ENCODE peak calls at places on chromosomes 16 and 17, in four cellular contexts. H is AG09309, F is NCI-H1930, O is OCI-LY7. T is an unnamed sample.

GRCh38 chr16:13866073-13866472 is 53.9 kb upstream of the ERCC4 start:
- DNase-seq in F (peak), H (peak), O (peak), T (peak)

GRCh38 chr16:56257260-56257659 is 66.0 kb downstream of the GNAO1 start:
- DNase-seq in H (no peak), O (no peak), F (no peak), T (peak)

GRCh38 chr17:61464121-61464905 is 12.1 kb downstream of the TBX4 start:
- DNase-seq in F (no peak), H (no peak), O (no peak), T (no peak)

GRCh38 chr16:86519649-86520316 is 9.5 kb downstream of the FOXF1 start:
- DNase-seq in O (peak), H (no peak), F (no peak), T (peak)

GRCh38 chr16:17223576-17223975 is 247.2 kb downstream of the XYLT1 start:
- DNase-seq in O (no peak), F (no peak), H (no peak), T (no peak)

GRCh38 chr17:2419526-2419925 is 18.7 kb upstream of the MNT start:
- DNase-seq in F (no peak), O (no peak), H (no peak), T (no peak)

GRCh38 chr16:88010971-88011483 is 59.8 kb downstream of the BANP start:
- DNase-seq in F (no peak), H (no peak), O (no peak), T (no peak)

GRCh38 chr16:58331024-58331707 is 36.3 kb upstream of the PRSS54 start:
- DNase-seq in O (peak), H (no peak), F (no peak), T (no peak)

GRCh38 chr16:50613281-50613991 is 65.2 kb downstream of the NKD1 start:
- DNase-seq in H (no peak), O (no peak), F (no peak), T (no peak)

GRCh38 chr17:39614545-39615157 is 6.9 kb upstream of the NEUROD2 start:
- DNase-seq in O (no peak), H (no peak), F (no peak), T (no peak)

GRCh38 chr17:4167786-4168185 is 24.8 kb downstream of the CYB5D2 start:
- DNase-seq in F (no peak), H (no peak), O (no peak), T (no peak)

GRCh38 chr17:74134991-74135390 is 68.5 kb upstream of the RPL38 start:
- DNase-seq in H (no peak), F (no peak), O (no peak), T (no peak)

GRCh38 chr17:75412455-75413317 is 7.2 kb upstream of the GRB2 start:
- DNase-seq in H (no peak), F (peak), O (peak), T (peak)

GRCh38 chr16:53415504-53415903 is 18.8 kb upstream of the RBL2 start:
- DNase-seq in F (no peak), O (no peak), H (no peak), T (peak)

GRCh38 chr17:68379692-68380677 is 77.3 kb downstream of the WIPI1 start:
- DNase-seq in H (no peak), O (no peak), F (no peak), T (no peak)

GRCh38 chr16:75732871-75733270 is 6.6 kb upstream of the CPHXL start:
- DNase-seq in H (no peak), F (no peak), O (no peak), T (no peak)

GRCh38 chr17:82863941-82864720 is 24.3 kb upstream of the ZNF750 start:
- DNase-seq in F (no peak), O (peak), H (peak), T (peak)

GRCh38 chr16:67563708-67564468 is 1.6 kb downstream of the CTCF start:
- DNase-seq in F (no peak), O (peak), H (peak), T (peak)

GRCh38 chr17:83125515-83126274 is 46.3 kb downstream of the METRNL start:
- DNase-seq in O (peak), F (no peak), H (peak), T (no peak)

GRCh38 chr16:19068237-19068815 is 912 bp downstream of the COQ7 start:
- DNase-seq in H (no peak), F (no peak), O (peak), T (no peak)

GRCh38 chr17:35726609-35727460 is 4.6 kb upstream of the RASL10B start:
- DNase-seq in O (peak), F (no peak), H (peak), T (peak)

GRCh38 chr16:66621973-66622372 is 17.5 kb downstream of the CMTM3 start:
- DNase-seq in O (no peak), H (no peak), F (no peak), T (no peak)

GRCh38 chr16:4972938-4973587 is 14.9 kb downstream of the SEC14L5 start:
- DNase-seq in O (no peak), H (no peak), F (no peak), T (no peak)

GRCh38 chr17:65402513-65403086 is 158.8 kb downstream of the AXIN2 start:
- DNase-seq in F (no peak), O (no peak), H (no peak), T (no peak)